ENCODE peak calls at places on chromosomes 4 and X, in seven cellular contexts. K is fibroblast of lung, X is HepG2, C is H9, A is GM23248, D is HCT116, G is neural progenitor cell. F is an unnamed sample.

GRCh38 chrX:120755066-120755846 is 120.4 kb downstream of the CT47B1 start:
- DNase-seq in K (no peak), A (no peak), X (peak; percentile 82), G (peak; percentile 3), C (no peak), D (no peak), F (peak; percentile 75)

GRCh38 chrX:120087289-120088017 is 10.0 kb upstream of the RHOXF2B start:
- DNase-seq in K (no peak), D (no peak), A (no peak), X (no peak), G (no peak), C (no peak), F (no peak)

GRCh38 chrX:38192007-38192625 is 28.6 kb downstream of the SRPX start:
- DNase-seq in A (peak; percentile 46), G (peak; percentile 28), D (no peak), C (peak; percentile 31), K (peak; percentile 22), X (no peak), F (peak; percentile 72)

GRCh38 chr4:763191-763810 is 57.7 kb downstream of the PCGF3 start:
- DNase-seq in D (no peak), G (no peak), A (no peak), C (no peak), K (no peak), X (no peak), F (no peak)

GRCh38 chrX:25427873-25428555 is 412.2 kb upstream of the ARX start:
- DNase-seq in G (peak; percentile 36), A (no peak), D (no peak), C (peak; percentile 81), X (no peak), K (no peak), F (peak; percentile 43)

GRCh38 chr4:83855044-83855443 is 319.1 kb downstream of the GPAT3 start:
- DNase-seq in K (peak; percentile 99), C (no peak), A (peak; percentile 95), G (no peak), X (peak; percentile 70), D (peak; percentile 83), F (no peak)

GRCh38 chrX:19593684-19594083 is 78.4 kb upstream of the MAP3K15 start:
- DNase-seq in G (no peak), A (peak; percentile 74), K (peak; percentile 42), X (peak; percentile 9), C (no peak), D (peak; percentile 3), F (peak; percentile 73)

GRCh38 chr4:3386486-3386885 is 55.3 kb upstream of the HGFAC start:
- DNase-seq in D (no peak), C (no peak), K (no peak), A (no peak), X (no peak), G (no peak), F (no peak)

GRCh38 chr4:66486068-66486467 is 815.8 kb upstream of the EPHA5 start:
- DNase-seq in D (no peak), K (no peak), C (no peak), X (no peak), A (no peak), G (no peak), F (no peak)

GRCh38 chr4:48162162-48162561 is 28.1 kb upstream of the TXK start:
- DNase-seq in D (no peak), K (peak; percentile 68), X (no peak), C (no peak), A (no peak), G (no peak), F (no peak)

GRCh38 chr4:11507920-11508319 is 79.2 kb upstream of the HS3ST1 start:
- DNase-seq in X (no peak), C (no peak), D (no peak), G (no peak), A (no peak), K (no peak), F (no peak)

GRCh38 chr4:20512053-20512810 is 188.0 kb upstream of the PACRGL start:
- DNase-seq in G (no peak), X (no peak), K (no peak), D (no peak), C (no peak), A (no peak), F (no peak)

GRCh38 chr4:19239565-19239964 is 1012.1 kb upstream of the SLIT2 start:
- DNase-seq in C (no peak), X (no peak), K (peak; percentile 82), A (peak; percentile 41), G (no peak), D (no peak), F (no peak)

GRCh38 chrX:87687703-87688102 is 170.1 kb downstream of the KLHL4 start:
- DNase-seq in D (no peak), X (no peak), A (no peak), G (no peak), C (no peak), K (no peak), F (no peak)

GRCh38 chrX:134694333-134694925 is 36.2 kb upstream of the PLAC1 start:
- DNase-seq in A (no peak), C (no peak), K (no peak), G (no peak), D (no peak), X (no peak), F (no peak)

GRCh38 chrX:150416469-150416868 is 53.4 kb downstream of the MAMLD1 start:
- DNase-seq in K (no peak), D (no peak), G (no peak), C (no peak), X (no peak), A (no peak), F (no peak)

GRCh38 chr4:98689507-98690174 is 31.2 kb upstream of the TSPAN5 start:
- DNase-seq in A (no peak), K (no peak), G (no peak), C (no peak), X (no peak), D (no peak), F (no peak)

GRCh38 chr4:78591404-78591803 is 39.8 kb downstream of the ANXA3 start:
- DNase-seq in X (no peak), K (no peak), G (no peak), A (peak; percentile 13), C (no peak), D (no peak), F (no peak)

GRCh38 chr4:158094413-158095110 is 78.3 kb downstream of the GASK1B start:
- DNase-seq in A (peak; percentile 38), D (peak; percentile 96), C (no peak), G (no peak), K (peak; percentile 96), X (peak; percentile 61), F (no peak)

GRCh38 chr4:100422911-100423310 is 94.9 kb downstream of the EMCN start:
- DNase-seq in G (no peak), A (peak; percentile 23), X (no peak), D (no peak), K (peak; percentile 28), C (no peak), F (no peak)

GRCh38 chr4:140071806-140072205 is 82.2 kb downstream of the MAML3 start:
- DNase-seq in C (no peak), X (no peak), A (peak; percentile 84), G (no peak), K (peak; percentile 98), D (no peak), F (no peak)

DNA sequence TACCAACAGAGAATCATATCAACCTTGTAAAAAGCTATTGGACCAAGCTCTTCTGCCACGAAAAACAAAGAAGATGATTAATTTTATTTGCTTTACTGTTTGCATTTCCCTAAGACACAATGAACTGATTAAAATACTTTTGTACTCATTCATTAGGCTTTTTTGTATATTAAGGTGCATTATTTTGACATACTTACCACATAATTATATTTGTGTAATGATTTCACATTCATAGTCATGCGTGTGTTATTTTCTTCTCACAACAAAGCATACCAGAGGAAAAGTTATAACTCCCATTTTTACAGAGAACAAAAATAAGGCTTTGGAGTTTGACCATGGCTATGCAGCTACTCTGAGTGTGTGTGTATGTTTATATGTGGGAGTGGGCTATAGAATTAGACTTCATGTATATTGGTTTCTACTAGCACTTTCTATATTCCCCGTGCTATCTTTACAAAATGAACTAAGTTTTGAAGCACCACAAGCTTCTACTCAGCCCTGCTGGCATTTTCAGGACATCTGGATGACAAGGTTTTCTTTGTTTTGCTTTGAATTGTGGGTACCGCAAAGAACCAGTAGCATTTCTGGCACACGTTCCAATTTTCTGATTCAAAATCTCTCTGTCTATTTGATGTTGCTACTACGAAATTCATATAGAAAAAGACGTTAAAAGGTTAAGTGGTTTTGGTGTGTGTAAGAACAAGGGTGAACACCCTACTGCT is 10.9 kb upstream of the FGF5 start:
- DNase-seq in G (no peak), X (no peak), A (peak; percentile 71), C (no peak), D (no peak), K (peak; percentile 60), F (no peak)
- H2AFZ ChIP-seq in G (no peak overlapping the region), X (no peak overlapping the region), A (peak overlapping the region; percentile 3), C (no peak overlapping the region), D (no peak overlapping the region), K (peak overlapping the region; percentile 8), F (no peak overlapping the region)

DNA sequence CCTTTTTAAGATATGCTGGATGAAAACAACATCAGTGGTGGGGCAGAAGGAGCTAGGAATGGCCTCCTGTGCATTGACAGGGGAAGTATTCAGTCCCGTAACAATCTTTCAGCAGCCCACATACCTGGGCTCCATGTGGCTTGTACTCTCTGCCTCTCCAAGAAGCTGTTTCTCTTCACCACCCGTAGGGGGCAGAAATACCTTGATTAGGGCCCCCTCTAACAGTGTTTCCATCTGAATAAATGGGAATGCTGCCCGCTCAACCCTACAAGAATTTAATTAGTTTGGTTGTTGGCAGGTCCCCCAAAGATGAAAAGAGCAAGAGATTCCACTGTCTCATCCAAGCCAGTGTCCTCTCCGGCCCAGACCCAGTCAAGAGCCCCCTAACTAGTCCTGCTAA is 155.2 kb downstream of the SMIM20 start:
- DNase-seq in D (no peak), C (peak; percentile 57), K (peak; percentile 50), G (peak; percentile 78), A (peak; percentile 50), X (peak; percentile 6), F (peak; percentile 62)
- H2AFZ ChIP-seq in D (no peak overlapping the region), C (no peak overlapping the region), K (no peak overlapping the region), G (peak overlapping the region; percentile 90), A (no peak overlapping the region), X (no peak overlapping the region), F (no peak overlapping the region)

GRCh38 chr4:7138223-7139166 is 53.8 kb upstream of the SORCS2 start:
- DNase-seq in C (no peak), K (no peak), D (no peak), X (no peak), A (no peak), G (no peak), F (no peak)
- H2AFZ ChIP-seq in C (no peak overlapping the region), K (no peak overlapping the region), D (no peak overlapping the region), X (no peak overlapping the region), A (no peak overlapping the region), G (no peak overlapping the region), F (no peak overlapping the region)

GRCh38 chrX:129780441-129781105 is 824 bp downstream of the SASH3 start:
- DNase-seq in A (no peak), D (no peak), K (no peak), G (no peak), C (no peak), X (no peak), F (peak; percentile 52)
- H2AFZ ChIP-seq in A (no peak overlapping the region), D (no peak overlapping the region), K (no peak overlapping the region), G (no peak overlapping the region), C (no peak overlapping the region), X (no peak overlapping the region), F (no peak overlapping the region)

GRCh38 chr4:96146686-96147085 is 306.8 kb downstream of the PDHA2 start:
- DNase-seq in A (no peak), D (no peak), G (no peak), X (no peak), K (peak; percentile 80), C (no peak), F (no peak)
- H2AFZ ChIP-seq in A (no peak overlapping the region), D (no peak overlapping the region), G (no peak overlapping the region), X (no peak overlapping the region), K (no peak overlapping the region), C (no peak overlapping the region), F (no peak overlapping the region)

GRCh38 chrX:39477031-39477430 is 620.7 kb downstream of the BCOR start:
- DNase-seq in C (no peak), G (no peak), A (no peak), K (no peak), X (no peak), D (no peak), F (no peak)
- H2AFZ ChIP-seq in C (no peak overlapping the region), G (no peak overlapping the region), A (no peak overlapping the region), K (no peak overlapping the region), X (no peak overlapping the region), D (no peak overlapping the region), F (no peak overlapping the region)